ENCODE peak calls at places on chromosomes 5 and 9, in nine cellular contexts. S is ovary, H is IMR-90, E is Caco-2, B is keratinocyte, A is A549, Y is aorta, N is SJSA1, Z is endothelial cell of umbilical vein. L is an unnamed sample. For H3K4me1, the result is how much of the 10 kb centered on the place peaks cover.

GRCh38 chr9:131999692-132000551 is 79.7 kb downstream of the MED27 start:
- DNase-seq in S (no peak), H (peak), E (no peak), B (peak), A (no peak), Y (no peak), N (no peak), Z (peak), L (peak)

GRCh38 chr5:61620660-61621650 is 288.9 kb downstream of the ZSWIM6 start:
- DNase-seq in S (no peak), H (no peak), E (no peak), B (no peak), A (no peak), Y (no peak), N (no peak), Z (no peak), L (no peak)

GRCh38 chr5:125137535-125137934 is 391.1 kb upstream of the ZNF608 start:
- DNase-seq in S (no peak), H (no peak), E (no peak), B (no peak), A (no peak), Y (no peak), N (no peak), Z (no peak), L (no peak)

GRCh38 chr5:177023247-177023703 is 779 bp downstream of the ZNF346 start:
- DNase-seq in S (no peak), H (peak), E (peak), B (no peak), A (peak), Y (no peak), N (no peak), Z (peak), L (peak)

GRCh38 chr5:115417076-115417475 is 120.6 kb upstream of the CCDC112 start:
- DNase-seq in S (no peak), H (no peak), E (no peak), B (no peak), A (no peak), Y (no peak), N (no peak), Z (no peak), L (no peak)

GRCh38 chr9:33300546-33300945 is 10.2 kb downstream of the NFX1 start:
- DNase-seq in S (no peak), H (no peak), E (no peak), B (no peak), A (no peak), Y (no peak), N (no peak), Z (no peak), L (no peak)

GRCh38 chr5:38755171-38755570 is 90.6 kb upstream of the OSMR start:
- DNase-seq in S (no peak), H (peak), E (no peak), B (no peak), A (no peak), Y (no peak), N (peak), Z (no peak), L (peak)

GRCh38 chr5:78243639-78244038 is 50.9 kb downstream of the AP3B1 start:
- DNase-seq in S (no peak), H (peak), E (no peak), B (no peak), A (no peak), Y (no peak), N (no peak), Z (peak), L (peak)

GRCh38 chr9:112570731-112571167 is 84.1 kb downstream of the KIAA1958 start:
- DNase-seq in S (peak), H (no peak), E (no peak), B (no peak), A (no peak), Y (no peak), N (no peak), Z (no peak), L (no peak)

GRCh38 chr5:148585988-148586387 is 68.3 kb downstream of the HTR4 start:
- DNase-seq in S (no peak), H (no peak), E (no peak), B (no peak), A (no peak), Y (no peak), N (no peak), Z (no peak), L (peak)

GRCh38 chr5:103473725-103474124 is 88.9 kb downstream of the NUDT12 start:
- DNase-seq in S (no peak), H (no peak), E (no peak), B (no peak), A (no peak), Y (no peak), N (no peak), Z (no peak), L (no peak)

GRCh38 chr5:127254729-127255284 is 35.8 kb upstream of the MEGF10 start:
- DNase-seq in S (no peak), H (peak), E (no peak), B (peak), A (no peak), Y (no peak), N (peak), Z (peak), L (peak)

GRCh38 chr9:134517069-134517680 is 124.4 kb upstream of the COL5A1 start:
- DNase-seq in S (no peak), H (no peak), E (no peak), B (no peak), A (no peak), Y (peak), N (peak), Z (no peak), L (no peak)

GRCh38 chr5:68306361-68307014 is 90.9 kb downstream of the PIK3R1 start:
- DNase-seq in S (no peak), H (no peak), E (no peak), B (no peak), A (no peak), Y (no peak), N (no peak), Z (no peak), L (no peak)

GRCh38 chr5:181221792-181222629 is 1.1 kb upstream of the TRIM41 start:
- DNase-seq in S (peak), H (peak), E (peak), B (peak), A (peak), Y (peak), N (peak), Z (peak), L (peak)

GRCh38 chr9:16615451-16615850 is 255.0 kb downstream of the BNC2 start:
- DNase-seq in S (no peak), H (no peak), E (no peak), B (no peak), A (no peak), Y (no peak), N (no peak), Z (peak), L (no peak)

GRCh38 chr9:124810513-124811355 is 33.8 kb downstream of the OLFML2A start:
- DNase-seq in S (no peak), H (peak), E (peak), B (peak), A (peak), Y (no peak), N (peak), Z (no peak), L (peak)

GRCh38 chr5:122351416-122352157 is 39.5 kb downstream of the SNCAIP start:
- DNase-seq in S (no peak), H (peak), E (peak), B (no peak), A (no peak), Y (no peak), N (no peak), Z (no peak), L (no peak)

GRCh38 chr9:129486496-129487306 is 134.2 kb downstream of the C9orf50 start:
- DNase-seq in S (peak), H (peak), E (no peak), B (no peak), A (no peak), Y (peak), N (no peak), Z (no peak), L (no peak)

GRCh38 chr9:129483467-129484324 is 137.2 kb downstream of the C9orf50 start:
- DNase-seq in S (peak), H (peak), E (peak), B (no peak), A (peak), Y (peak), N (peak), Z (peak), L (peak)

GRCh38 chr9:129487307-129487657 is 133.6 kb downstream of the C9orf50 start:
- DNase-seq in S (peak), H (no peak), E (no peak), B (no peak), A (no peak), Y (no peak), N (no peak), Z (no peak), L (no peak)

GRCh38 chr9:129484325-129485000 is 136.4 kb downstream of the C9orf50 start:
- DNase-seq in S (peak), H (no peak), E (no peak), B (no peak), A (no peak), Y (no peak), N (no peak), Z (no peak), L (no peak)

DNA sequence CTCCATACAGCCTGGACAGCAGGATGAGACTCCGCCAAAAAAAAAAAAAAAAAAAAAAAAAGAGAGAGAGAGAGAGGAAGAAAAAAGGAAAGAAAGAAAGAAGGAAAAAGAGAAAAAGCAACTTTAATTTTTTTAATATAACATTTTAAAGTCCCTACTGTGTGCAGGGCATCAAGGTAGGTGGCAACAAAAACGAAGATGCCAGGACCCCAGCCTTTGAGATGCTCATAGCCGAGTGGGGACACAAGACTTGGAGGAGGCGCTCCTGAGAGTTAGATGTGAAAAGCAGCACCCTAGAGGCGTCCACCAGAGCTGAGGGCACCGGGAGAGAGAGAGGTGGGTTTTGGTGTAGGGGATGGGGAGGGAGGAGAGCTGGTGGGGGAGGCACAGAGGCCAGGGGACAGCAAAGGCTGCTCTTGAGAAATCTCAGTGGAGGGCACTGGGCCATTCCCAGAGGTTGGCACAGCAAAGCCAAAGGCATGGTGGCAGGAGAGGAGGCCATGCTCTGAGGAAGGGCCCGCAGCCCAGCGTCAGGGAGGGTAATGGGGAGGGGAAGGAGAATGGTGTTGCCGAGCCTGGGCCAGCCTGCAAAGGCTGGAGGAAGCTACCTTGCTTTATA is 135.7 kb downstream of the C9orf50 start:
- DNase-seq in S (peak), H (no peak), E (no peak), B (no peak), A (no peak), Y (no peak), N (no peak), Z (no peak), L (no peak)
- H3K4me1 ChIP-seq in S (under half), H (half or more), E (half or more), B (half or more), A (half or more), Y (under half), N (half or more), Z (under half), L (half or more)

GRCh38 chr5:173902334-173902733 is 14.2 kb downstream of the CPEB4 start:
- DNase-seq in S (no peak), H (no peak), E (no peak), B (no peak), A (no peak), Y (no peak), N (no peak), Z (no peak), L (no peak)
- H3K4me1 ChIP-seq in S (under half), H (under half), E (under half), B (under half), A (under half), Y (under half), N (under half), Z (under half), L (under half)

DNA sequence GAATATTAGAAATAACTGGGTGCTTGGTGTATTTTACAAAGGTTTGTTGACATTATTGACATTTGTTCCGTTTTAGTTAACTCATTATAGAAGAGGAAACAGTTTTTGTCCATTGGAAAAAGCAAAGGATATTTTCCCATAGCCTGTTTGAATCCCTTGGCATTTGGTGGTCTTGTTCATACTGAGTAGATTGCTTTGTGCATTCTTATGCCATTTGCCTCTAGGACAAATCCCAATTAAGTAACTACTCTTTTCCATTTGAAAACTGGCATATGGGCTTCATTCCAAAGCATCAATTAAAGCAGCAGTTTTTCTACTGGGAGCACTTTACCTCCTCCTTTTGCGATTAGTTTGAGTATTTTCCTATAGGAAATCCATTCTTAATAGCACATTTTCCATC is 31.2 kb downstream of the GPR21 start:
- DNase-seq in S (no peak), H (no peak), E (no peak), B (no peak), A (no peak), Y (no peak), N (no peak), Z (no peak), L (no peak)
- H3K4me1 ChIP-seq in S (under half), H (under half), E (under half), B (under half), A (under half), Y (under half), N (half or more), Z (under half), L (under half)

GRCh38 chr9:98807070-98807810 is at the start of gene GALNT12:
- DNase-seq in S (no peak), H (no peak), E (peak), B (no peak), A (peak), Y (no peak), N (no peak), Z (no peak), L (no peak)
- H3K4me1 ChIP-seq in S (under half), H (under half), E (under half), B (under half), A (under half), Y (under half), N (under half), Z (under half), L (half or more)

GRCh38 chr5:139692605-139693340 is 44.6 kb downstream of the CXXC5 start:
- DNase-seq in S (no peak), H (no peak), E (no peak), B (no peak), A (no peak), Y (no peak), N (no peak), Z (no peak), L (no peak)
- H3K4me1 ChIP-seq in S (under half), H (under half), E (under half), B (under half), A (under half), Y (under half), N (under half), Z (under half), L (under half)

GRCh38 chr5:159095882-159096554 is 3.7 kb downstream of the EBF1 start:
- DNase-seq in S (no peak), H (no peak), E (no peak), B (no peak), A (no peak), Y (no peak), N (no peak), Z (no peak), L (no peak)
- H3K4me1 ChIP-seq in S (under half), H (under half), E (under half), B (under half), A (under half), Y (under half), N (under half), Z (under half), L (under half)

GRCh38 chr5:173325091-173325698 is 3.0 kb downstream of the STC2 start:
- DNase-seq in S (no peak), H (no peak), E (no peak), B (no peak), A (no peak), Y (no peak), N (no peak), Z (no peak), L (no peak)

GRCh38 chr5:173328896-173329369 is 719 bp upstream of the STC2 start:
- DNase-seq in S (no peak), H (peak), E (peak), B (no peak), A (peak), Y (no peak), N (peak), Z (peak), L (peak)

GRCh38 chr5:173326501-173326960 is 1.7 kb downstream of the STC2 start:
- DNase-seq in S (no peak), H (peak), E (no peak), B (no peak), A (no peak), Y (no peak), N (peak), Z (peak), L (peak)

GRCh38 chr5:173327948-173328895 is at the start of gene STC2:
- DNase-seq in S (peak), H (peak), E (peak), B (no peak), A (peak), Y (peak), N (peak), Z (peak), L (peak)

DNA sequence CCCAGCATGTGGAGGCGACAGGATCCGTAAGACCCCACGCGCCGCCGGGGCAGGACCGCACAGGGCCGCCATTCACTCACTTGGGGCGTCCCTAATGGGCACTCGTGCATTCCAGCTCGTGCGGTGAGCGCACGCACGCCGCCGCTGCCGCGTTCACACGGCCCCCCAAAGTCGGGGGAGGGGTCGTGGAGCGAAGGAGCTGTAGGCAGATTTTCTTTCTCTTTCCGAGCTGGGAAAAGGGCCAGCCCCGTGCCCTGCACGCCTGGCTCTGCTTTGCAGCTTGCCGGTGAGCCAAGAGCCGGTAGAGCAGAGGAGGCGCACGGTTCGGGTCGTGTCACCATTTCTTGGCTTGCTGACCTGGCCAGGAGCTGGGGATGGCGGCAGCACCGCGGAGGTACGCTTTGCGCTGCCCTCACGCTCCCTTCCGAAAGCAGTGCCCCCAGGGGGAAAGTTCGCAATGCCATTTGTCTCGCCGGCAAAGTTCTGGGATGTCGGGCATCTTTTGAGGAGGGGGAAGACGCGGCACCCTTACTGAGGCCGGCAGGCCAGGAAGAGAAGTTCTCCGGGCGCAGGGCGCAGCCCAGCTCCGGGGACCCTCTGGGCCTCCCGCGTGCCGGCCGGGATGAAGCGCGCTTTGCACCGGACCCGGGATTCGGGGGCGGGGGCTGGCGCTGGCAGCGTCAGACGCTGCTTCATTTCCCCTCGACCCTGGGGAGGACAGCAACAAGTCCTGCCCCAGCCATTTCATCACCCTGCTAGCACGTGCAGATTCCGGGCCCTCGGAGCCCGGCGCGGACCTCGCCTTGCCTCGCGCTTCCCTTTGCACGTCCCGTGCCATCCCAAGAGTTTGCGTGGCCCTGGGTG is 898 bp downstream of the STC2 start:
- DNase-seq in S (no peak), H (peak), E (peak), B (no peak), A (peak), Y (no peak), N (no peak), Z (peak), L (no peak)
- H3K4me1 ChIP-seq in S (under half), H (under half), E (under half), B (under half), A (under half), Y (under half), N (half or more), Z (under half), L (under half)

GRCh38 chr9:128192601-128193371 is 1.4 kb upstream of the CIZ1 start:
- DNase-seq in S (peak), H (peak), E (peak), B (peak), A (peak), Y (peak), N (peak), Z (peak), L (peak)
- H3K4me1 ChIP-seq in S (under half), H (under half), E (under half), B (under half), A (under half), Y (under half), N (under half), Z (under half), L (under half)